ENCODE peak calls at places on chromosomes 6 and 20, in four cellular contexts. Z, H, D and X are unnamed samples.

GRCh38 chr20:33719277-33719988 is 677 bp downstream of the PXMP4 start:
- DNase-seq in Z (no peak), H (no peak), D (no peak), X (no peak)

GRCh38 chr6:44093066-44093465 is 34.2 kb downstream of the MRPL14 start:
- DNase-seq in Z (no peak), H (no peak), D (no peak), X (no peak)

GRCh38 chr20:64038579-64039292 is 2.8 kb downstream of the C20orf204 start:
- DNase-seq in Z (peak; percentile 89), H (no peak), D (no peak), X (peak; percentile 87)

GRCh38 chr6:116410945-116411623 is 40.3 kb downstream of the DSE start:
- DNase-seq in Z (no peak), H (no peak), D (no peak), X (no peak)

GRCh38 chr6:6006428-6007310 is at the start of gene NRN1:
- DNase-seq in Z (no peak), H (no peak), D (no peak), X (no peak)

GRCh38 chr6:25002326-25003066 is 66.7 kb upstream of the RIPOR2 start:
- DNase-seq in Z (no peak), H (no peak), D (no peak), X (no peak)

GRCh38 chr6:3208096-3208774 is 19.2 kb downstream of the TUBB2B start:
- DNase-seq in Z (no peak), H (no peak), D (no peak), X (no peak)

GRCh38 chr6:52686878-52687699 is 16.2 kb downstream of the TMEM14A start:
- DNase-seq in Z (no peak), H (no peak), D (no peak), X (peak; percentile 46)

GRCh38 chr20:63714858-63715257 is 7.0 kb downstream of the ZGPAT start:
- DNase-seq in Z (no peak), H (no peak), D (no peak), X (no peak)

GRCh38 chr6:148451690-148452089 is 109.1 kb downstream of the SASH1 start:
- DNase-seq in Z (no peak), H (no peak), D (no peak), X (no peak)

GRCh38 chr6:110054664-110055386 is 76.7 kb downstream of the GPR6 start:
- DNase-seq in Z (no peak), H (no peak), D (no peak), X (no peak)

GRCh38 chr6:125571207-125571740 is 178.2 kb upstream of the HEY2 start:
- DNase-seq in Z (no peak), H (no peak), D (no peak), X (no peak)

GRCh38 chr6:85464722-85465150 is 14.9 kb downstream of the NT5E start:
- DNase-seq in Z (no peak), H (no peak), D (no peak), X (no peak)

GRCh38 chr20:36744764-36745191 is 1.1 kb downstream of the NDRG3 start:
- DNase-seq in Z (no peak), H (no peak), D (no peak), X (peak; percentile 24)

GRCh38 chr6:150027806-150028565 is 2.7 kb upstream of the RAET1L start:
- DNase-seq in Z (no peak), H (no peak), D (no peak), X (no peak)

GRCh38 chr20:60057123-60057865 is 99.1 kb downstream of the CDH26 start:
- DNase-seq in Z (peak; percentile 69), H (peak; percentile 66), D (peak; percentile 17), X (peak; percentile 67)

GRCh38 chr20:5642155-5642981 is 107.8 kb upstream of the SHLD1 start:
- DNase-seq in Z (no peak), H (no peak), D (no peak), X (no peak)

GRCh38 chr6:155419161-155419560 is 36.5 kb downstream of the NOX3 start:
- DNase-seq in Z (no peak), H (no peak), D (no peak), X (no peak)

GRCh38 chr20:4026093-4026601 is 10.8 kb upstream of the RNF24 start:
- DNase-seq in Z (no peak), H (peak; percentile 29), D (no peak), X (peak; percentile 59)

GRCh38 chr6:100846276-100846675 is 34.9 kb downstream of the ASCC3 start:
- DNase-seq in Z (no peak), H (no peak), D (no peak), X (no peak)

GRCh38 chr6:31580807-31581437 is 1.3 kb downstream of the LTB start:
- DNase-seq in Z (peak; percentile 90), H (peak; percentile 61), D (no peak), X (peak; percentile 98)

GRCh38 chr6:138970856-138971425 is 17.1 kb downstream of the REPS1 start:
- DNase-seq in Z (no peak), H (no peak), D (no peak), X (no peak)

GRCh38 chr6:33670971-33671370 is 40.5 kb downstream of the UQCC2 start:
- DNase-seq in Z (peak; percentile 80), H (no peak), D (no peak), X (peak; percentile 80)

GRCh38 chr6:161269310-161269709 is 4.6 kb downstream of the AGPAT4 start:
- DNase-seq in Z (no peak), H (no peak), D (no peak), X (no peak)

GRCh38 chr20:5780233-5781217 is 30.3 kb downstream of the SHLD1 start:
- DNase-seq in Z (no peak), H (no peak), D (no peak), X (peak; percentile 39)

GRCh38 chr6:20978176-20978614 is 443.9 kb downstream of the CDKAL1 start:
- DNase-seq in Z (no peak), H (no peak), D (peak; percentile 25), X (no peak)

GRCh38 chr6:2582268-2582667 is 168.5 kb downstream of the MYLK4 start:
- DNase-seq in Z (no peak), H (no peak), D (no peak), X (no peak)

GRCh38 chr6:110528930-110529325 is 52.5 kb upstream of the SLC22A16 start:
- DNase-seq in Z (no peak), H (no peak), D (no peak), X (no peak)

GRCh38 chr20:62940875-62941274 is 2.9 kb downstream of the GID8 start:
- DNase-seq in Z (no peak), H (no peak), D (no peak), X (no peak)

GRCh38 chr6:56959094-56959493 is 4.2 kb downstream of the BEND6 start:
- DNase-seq in Z (no peak), H (no peak), D (no peak), X (no peak)

GRCh38 chr6:163564536-163564935 is 150.0 kb downstream of the QKI start:
- DNase-seq in Z (no peak), H (no peak), D (no peak), X (no peak)

GRCh38 chr20:23127506-23128279 is 41.6 kb upstream of the CD93 start:
- DNase-seq in Z (no peak), H (no peak), D (no peak), X (no peak)

GRCh38 chr6:68200929-68201328 is 434.2 kb upstream of the ADGRB3 start:
- DNase-seq in Z (no peak), H (no peak), D (no peak), X (no peak)

GRCh38 chr6:129672883-129673631 is 36.9 kb downstream of the ARHGAP18 start:
- DNase-seq in Z (no peak), H (peak; percentile 55), D (peak; percentile 60), X (no peak)

GRCh38 chr6:56087421-56087820 is 160.0 kb downstream of the COL21A1 start:
- DNase-seq in Z (no peak), H (no peak), D (no peak), X (no peak)

GRCh38 chr20:32077192-32077591 is 25.1 kb downstream of the HCK start:
- DNase-seq in Z (no peak), H (no peak), D (no peak), X (no peak)

GRCh38 chr20:57378107-57378506 is 13.1 kb upstream of the RBM38 start:
- DNase-seq in Z (no peak), H (no peak), D (no peak), X (no peak)

GRCh38 chr20:24468401-24469115 is 871 bp upstream of the SYNDIG1 start:
- DNase-seq in Z (no peak), H (no peak), D (no peak), X (no peak)

GRCh38 chr20:24470782-24471582 is 1.6 kb downstream of the SYNDIG1 start:
- DNase-seq in Z (peak; percentile 52), H (no peak), D (no peak), X (no peak)

GRCh38 chr20:24472426-24472825 is 3.0 kb downstream of the SYNDIG1 start:
- DNase-seq in Z (no peak), H (no peak), D (no peak), X (no peak)

GRCh38 chr20:24469116-24470030 is at the start of gene SYNDIG1:
- DNase-seq in Z (peak; percentile 73), H (no peak), D (no peak), X (no peak)

GRCh38 chr20:24470031-24470781 is 777 bp downstream of the SYNDIG1 start:
- DNase-seq in Z (peak; percentile 33), H (no peak), D (no peak), X (no peak)
- TF ChIP-seq NR2C2 in Z (no peak), H (no peak), D (no peak), X (no peak)

DNA sequence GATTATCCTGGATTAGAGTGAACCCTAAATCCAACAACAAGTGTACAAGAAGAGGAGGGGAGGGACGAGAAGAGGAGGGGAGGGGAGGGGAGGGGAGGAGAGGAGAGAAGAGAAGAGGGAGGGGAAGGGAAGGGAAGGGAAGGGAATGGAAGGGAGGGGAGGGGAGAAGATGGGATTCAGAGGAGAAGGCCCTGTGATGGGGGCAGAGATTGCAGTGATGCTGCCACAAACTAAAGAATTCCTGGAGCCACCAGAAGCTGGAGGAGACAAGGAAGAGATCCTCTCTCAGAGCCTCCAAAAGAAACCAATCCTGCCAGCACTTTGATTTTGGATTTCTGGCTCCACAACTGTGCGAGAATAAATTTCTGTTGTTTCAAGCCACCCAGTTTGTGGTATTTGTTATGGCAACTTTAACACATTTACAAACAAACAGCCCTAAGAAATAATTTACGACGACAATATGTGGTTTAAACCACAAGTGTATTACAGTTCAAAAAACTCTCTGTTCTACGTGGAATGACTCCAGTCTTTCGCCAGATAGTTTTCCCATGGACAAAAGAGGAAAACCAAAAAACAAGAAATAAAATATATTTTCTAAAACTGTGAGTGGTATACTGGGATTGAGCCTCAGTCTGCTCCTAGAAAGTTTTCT is 235.4 kb downstream of the HDGFL1 start:
- DNase-seq in Z (no peak), H (no peak), D (no peak), X (no peak)
- TF ChIP-seq CREB1 in Z (no peak), H (no peak), D (no peak), X (no peak)

GRCh38 chr6:63637865-63638445 is 2.4 kb downstream of the PHF3 start:
- DNase-seq in Z (no peak), H (no peak), D (no peak), X (no peak)

GRCh38 chr6:63636516-63636968 is 940 bp downstream of the PHF3 start:
- DNase-seq in Z (peak; percentile 28), H (peak; percentile 59), D (no peak), X (peak; percentile 75)

GRCh38 chr6:63635563-63636515 is at the start of gene PHF3:
- DNase-seq in Z (peak; percentile 85), H (peak; percentile 91), D (peak; percentile 56), X (peak; percentile 94)

GRCh38 chr6:63635165-63635562 is 438 bp upstream of the PHF3 start:
- DNase-seq in Z (no peak), H (no peak), D (no peak), X (no peak)

GRCh38 chr6:63634630-63635029 is 972 bp upstream of the PHF3 start:
- DNase-seq in Z (no peak), H (peak; percentile 23), D (no peak), X (no peak)
- TF ChIP-seq NR2C2 in Z (no peak), H (no peak), D (no peak), X (no peak)

GRCh38 chr6:136586295-136586694 is 36.1 kb upstream of the MAP7 start:
- DNase-seq in Z (no peak), H (no peak), D (no peak), X (no peak)
- TF ChIP-seq CREB1 in Z (no peak), H (no peak), D (no peak), X (no peak)